ENCODE peak calls at places on chromosome 17, in seven cellular contexts. E is stimulated activated CD4-positive, alpha-beta T cell treated with anti-CD3 and anti-CD28 coated beads, Interleukin-2, amount 100 ng/mL, for 48 hours; Q is activated CD4-positive, alpha-beta memory T cell treated with anti-CD3 and anti-CD28 coated beads for 36 hours; A is astrocyte of the spinal cord; M is NCI-H1092; O is transverse colon; I is cardiac muscle cell. C is an unnamed sample.

GRCh38 chr17:67830440-67830839 is 5.1 kb downstream of the BPTF start:
- DNase-seq in Q (no peak), I (peak; percentile 64), O (no peak), E (no peak), M (no peak), A (no peak), C (no peak)

GRCh38 chr17:33127706-33128105 is 136.1 kb downstream of the SPACA3 start:
- DNase-seq in A (no peak), M (no peak), E (no peak), I (no peak), O (no peak), Q (no peak), C (no peak)

GRCh38 chr17:82864721-82865240 is 25.0 kb upstream of the ZNF750 start:
- DNase-seq in Q (no peak), O (no peak), I (no peak), A (no peak), M (no peak), E (no peak), C (no peak)

GRCh38 chr17:66689192-66689591 is 145.7 kb upstream of the CACNG5 start:
- DNase-seq in A (no peak), I (no peak), M (no peak), O (no peak), Q (no peak), E (no peak), C (no peak)

GRCh38 chr17:30263552-30264333 is 28.0 kb downstream of the BLMH start:
- DNase-seq in M (no peak), I (peak; percentile 23), O (no peak), E (no peak), Q (no peak), A (peak; percentile 54), C (peak; percentile 67)

GRCh38 chr17:17445925-17446665 is 30.7 kb upstream of the MED9 start:
- DNase-seq in I (no peak), M (no peak), O (peak; percentile 51), Q (no peak), A (peak; percentile 93), E (no peak), C (peak; percentile 98)

GRCh38 chr17:42845918-42846593 is 1.7 kb downstream of the AOC2 start:
- DNase-seq in A (no peak), I (no peak), O (no peak), Q (peak; percentile 83), E (peak; percentile 29), M (no peak), C (no peak)

GRCh38 chr17:74599531-74599939 is 7.5 kb upstream of the CD300LD start:
- DNase-seq in A (no peak), I (no peak), M (no peak), Q (no peak), E (no peak), O (no peak), C (no peak)

GRCh38 chr17:41919165-41919817 is 540 bp upstream of the ACLY start:
- DNase-seq in M (no peak), E (no peak), A (no peak), Q (no peak), I (no peak), O (no peak), C (no peak)

GRCh38 chr17:47615766-47616424 is 33.8 kb upstream of the KPNB1 start:
- DNase-seq in A (peak; percentile 68), E (no peak), Q (no peak), O (no peak), I (peak; percentile 69), M (peak; percentile 10), C (peak; percentile 49)

GRCh38 chr17:11896199-11896598 is 101.1 kb downstream of the ZNF18 start:
- DNase-seq in E (no peak), O (no peak), I (no peak), M (no peak), A (no peak), Q (no peak), C (no peak)

GRCh38 chr17:73772107-73772705 is 128.0 kb upstream of the SDK2 start:
- DNase-seq in M (no peak), A (no peak), E (no peak), I (no peak), Q (no peak), O (no peak), C (no peak)

GRCh38 chr17:82677353-82677925 is 21.1 kb downstream of the RAB40B start:
- DNase-seq in A (no peak), M (no peak), I (no peak), E (no peak), Q (no peak), O (no peak), C (no peak)

GRCh38 chr17:45147581-45148182 is 593 bp upstream of the HEXIM1 start:
- DNase-seq in M (peak; percentile 83), I (peak; percentile 89), Q (peak; percentile 87), E (peak; percentile 79), A (peak; percentile 97), O (peak; percentile 82), C (peak; percentile 92)

GRCh38 chr17:81713556-81714411 is 1.7 kb downstream of the SLC25A10 start:
- DNase-seq in O (peak; percentile 69), A (no peak), E (no peak), M (no peak), I (no peak), Q (no peak), C (no peak)

GRCh38 chr17:41967141-41967920 is 736 bp downstream of the CNP start:
- DNase-seq in Q (peak; percentile 63), E (peak; percentile 27), I (peak; percentile 28), M (no peak), A (no peak), O (peak; percentile 33), C (peak; percentile 24)

GRCh38 chr17:82332669-82333278 is 792 bp downstream of the SECTM1 start:
- DNase-seq in M (no peak), I (no peak), A (peak; percentile 45), O (peak; percentile 67), E (no peak), Q (peak; percentile 60), C (peak; percentile 11)

GRCh38 chr17:65389426-65389825 is 172.0 kb downstream of the AXIN2 start:
- DNase-seq in I (no peak), M (no peak), A (peak; percentile 20), O (no peak), E (no peak), Q (no peak), C (no peak)

GRCh38 chr17:18070861-18071340 is 16.8 kb upstream of the DRG2 start:
- DNase-seq in A (peak; percentile 62), Q (peak; percentile 18), I (peak; percentile 34), E (no peak), O (no peak), M (no peak), C (peak; percentile 21)

GRCh38 chr17:8016632-8017424 is 14.4 kb downstream of the GUCY2D start:
- DNase-seq in Q (peak; percentile 76), A (peak; percentile 15), E (peak; percentile 55), I (peak; percentile 67), M (peak; percentile 23), O (peak; percentile 69), C (peak; percentile 38)

GRCh38 chr17:71632328-71632727 is 488.5 kb upstream of the SOX9 start:
- DNase-seq in A (peak; percentile 54), M (peak; percentile 31), I (no peak), O (no peak), Q (no peak), E (no peak), C (no peak)

GRCh38 chr17:4939554-4939803 is 367 bp downstream of the SLC25A11 start:
- DNase-seq in A (no peak), E (no peak), I (no peak), Q (no peak), O (peak; percentile 32), M (no peak), C (no peak)

GRCh38 chr17:33140413-33141099 is 148.9 kb downstream of the SPACA3 start:
- DNase-seq in A (no peak), Q (no peak), O (no peak), E (no peak), M (peak; percentile 54), I (no peak), C (no peak)

C was measured in lung microvascular endothelial cell.